ENCODE peak calls at places on chromosome 4, in four cellular contexts. M is NCI-H748 treated with DMSO at 0.1 percent for 48 hours; H is left ventricle myocardium inferior; V is activated CD8-positive, alpha-beta memory T cell treated with anti-CD3 and anti-CD28 coated beads for 4 hours. C is an unnamed sample.

GRCh38 chr4:2936773-2937145 is 26.4 kb downstream of the NOP14 start:
- DNase-seq in M (no peak), H (peak), V (no peak), C (no peak)

GRCh38 chr4:89906787-89907521 is 12.3 kb downstream of the MMRN1 start:
- DNase-seq in M (no peak), H (no peak), V (no peak), C (no peak)

GRCh38 chr4:167020410-167020809 is 213.9 kb downstream of the SPOCK3 start:
- DNase-seq in M (no peak), H (no peak), V (no peak), C (no peak)

GRCh38 chr4:161841759-161842158 is 322.0 kb downstream of the FSTL5 start:
- DNase-seq in M (peak), H (no peak), V (no peak), C (no peak)

GRCh38 chr4:8101213-8101781 is 57.3 kb downstream of the ABLIM2 start:
- DNase-seq in M (no peak), H (peak), V (no peak), C (no peak)

GRCh38 chr4:56637791-56638190 is 43.3 kb downstream of the HOPX start:
- DNase-seq in M (no peak), H (no peak), V (no peak), C (no peak)

GRCh38 chr4:56434599-56435000 is 815 bp downstream of the PPAT start:
- DNase-seq in M (no peak), H (no peak), V (no peak), C (peak)

GRCh38 chr4:4990857-4991540 is 28.3 kb downstream of the CYTL1 start:
- DNase-seq in M (no peak), H (peak), V (no peak), C (no peak)

GRCh38 chr4:93152461-93152860 is 676.1 kb upstream of the ATOH1 start:
- DNase-seq in M (no peak), H (no peak), V (no peak), C (no peak)

GRCh38 chr4:128287159-128287870 is at the start of gene PGRMC2:
- DNase-seq in M (no peak), H (no peak), V (no peak), C (no peak)

GRCh38 chr4:176584031-176584430 is 208.7 kb downstream of the VEGFC start:
- DNase-seq in M (no peak), H (no peak), V (no peak), C (no peak)

GRCh38 chr4:73161527-73162185 is 92.1 kb upstream of the COX18 start:
- DNase-seq in M (no peak), H (no peak), V (no peak), C (no peak)

GRCh38 chr4:138761638-138762205 is 253.9 kb upstream of the NOCT start:
- DNase-seq in M (no peak), H (no peak), V (no peak), C (no peak)

GRCh38 chr4:103996637-103997036 is 276.9 kb upstream of the TACR3 start:
- DNase-seq in M (no peak), H (no peak), V (no peak), C (peak)

GRCh38 chr4:53646792-53647191 is 55.5 kb upstream of the LNX1 start:
- DNase-seq in M (peak), H (no peak), V (no peak), C (no peak)

GRCh38 chr4:72954811-72955210 is 114.7 kb downstream of the COX18 start:
- DNase-seq in M (no peak), H (no peak), V (no peak), C (no peak)

GRCh38 chr4:41177016-41177415 is 37.3 kb downstream of the APBB2 start:
- DNase-seq in M (no peak), H (no peak), V (no peak), C (no peak)

GRCh38 chr4:177005801-177006230 is 213.1 kb upstream of the VEGFC start:
- DNase-seq in M (no peak), H (no peak), V (no peak), C (no peak)

C was measured in NCI-H2227 treated with DMSO at 0.1 percent for 48 hours.